ENCODE peak calls at places on chromosomes 3 and 15, in four cellular contexts. C is K562, Z is WTC11, V is HepG2. D is an unnamed sample.

GRCh38 chr3:162738778-162739177 is 1242.2 kb downstream of the OTOL1 start:
- DNase-seq in C (no peak), Z (no peak), V (no peak), D (no peak)

GRCh38 chr3:171257251-171258179 is 202.7 kb downstream of the TNIK start:
- DNase-seq in C (no peak), Z (no peak), V (no peak), D (peak; percentile 76)

GRCh38 chr3:172194702-172195392 is 155.5 kb downstream of the FNDC3B start:
- DNase-seq in C (no peak), Z (no peak), V (no peak), D (no peak)

GRCh38 chr15:100595964-100596363 is 6.0 kb downstream of the LINS1 start:
- DNase-seq in C (peak; percentile 15), Z (no peak), V (no peak), D (no peak)

GRCh38 chr3:122688996-122689395 is 8.4 kb downstream of the PARP14 start:
- DNase-seq in C (no peak), Z (no peak), V (no peak), D (no peak)

GRCh38 chr3:48232232-48232631 is 8.7 kb upstream of the ZNF589 start:
- DNase-seq in C (no peak), Z (no peak), V (no peak), D (no peak)

GRCh38 chr3:80097674-80098073 is 329.9 kb upstream of the ROBO1 start:
- DNase-seq in C (no peak), Z (no peak), V (no peak), D (no peak)

GRCh38 chr3:174495928-174496327 is 363.2 kb upstream of the NAALADL2 start:
- DNase-seq in C (no peak), Z (no peak), V (no peak), D (no peak)

GRCh38 chr15:38042707-38043445 is 108.4 kb downstream of the TMCO5A start:
- DNase-seq in C (no peak), Z (no peak), V (no peak), D (no peak)

GRCh38 chr15:85035980-85036379 is 54.3 kb downstream of the PDE8A start:
- DNase-seq in C (no peak), Z (no peak), V (no peak), D (no peak)

GRCh38 chr3:106049876-106050275 is 181.1 kb upstream of the CBLB start:
- DNase-seq in C (no peak), Z (no peak), V (no peak), D (no peak)

GRCh38 chr3:21835266-21835665 is 84.3 kb upstream of the ZNF385D start:
- DNase-seq in C (no peak), Z (no peak), V (no peak), D (no peak)

GRCh38 chr3:23071306-23071705 is 131.8 kb upstream of the UBE2E2 start:
- DNase-seq in C (no peak), Z (no peak), V (no peak), D (no peak)

GRCh38 chr3:9695322-9695721 is 8.3 kb upstream of the CPNE9 start:
- DNase-seq in C (no peak), Z (no peak), V (no peak), D (no peak)

GRCh38 chr3:98777801-98778220 is 14.7 kb downstream of the ST3GAL6 start:
- DNase-seq in C (no peak), Z (no peak), V (no peak), D (no peak)

GRCh38 chr3:24199775-24200247 is 254.7 kb downstream of the NR1D2 start:
- DNase-seq in C (no peak), Z (no peak), V (no peak), D (no peak)

GRCh38 chr3:43194490-43195115 is 88.7 kb upstream of the POMGNT2 start:
- DNase-seq in C (no peak), Z (no peak), V (no peak), D (no peak)

GRCh38 chr3:190458040-190458439 is 8.3 kb upstream of the TMEM207 start:
- DNase-seq in C (no peak), Z (no peak), V (no peak), D (no peak)

GRCh38 chr3:147424325-147424910 is 15.3 kb downstream of the ZIC1 start:
- DNase-seq in C (no peak), Z (peak; percentile 40), V (no peak), D (no peak)

GRCh38 chr3:72475258-72476138 is 372.7 kb downstream of the SHQ1 start:
- DNase-seq in C (no peak), Z (no peak), V (no peak), D (no peak)

GRCh38 chr3:16471897-16472296 is 41.6 kb downstream of the RFTN1 start:
- DNase-seq in C (no peak), Z (no peak), V (no peak), D (no peak)

GRCh38 chr3:126961791-126962461 is 21.0 kb upstream of the PLXNA1 start:
- DNase-seq in C (peak; percentile 13), Z (no peak), V (no peak), D (no peak)

GRCh38 chr3:102979202-102979601 is 544.4 kb downstream of the ZPLD1 start:
- DNase-seq in C (no peak), Z (no peak), V (no peak), D (no peak)

GRCh38 chr3:25603703-25604102 is 61.0 kb downstream of the TOP2B start:
- DNase-seq in C (no peak), Z (no peak), V (no peak), D (no peak)

GRCh38 chr15:99253381-99254090 is 2.3 kb downstream of the LRRC28 start:
- DNase-seq in C (no peak), Z (no peak), V (no peak), D (no peak)

GRCh38 chr3:54567949-54568348 is 359.9 kb downstream of the LRTM1 start:
- DNase-seq in C (no peak), Z (no peak), V (no peak), D (no peak)

GRCh38 chr3:161371441-161372320 is at the start of gene SPTSSB:
- DNase-seq in C (no peak), Z (peak; percentile 84), V (peak; percentile 42), D (no peak)

GRCh38 chr3:72044231-72044935 is 259.4 kb upstream of the PROK2 start:
- DNase-seq in C (peak; percentile 7), Z (no peak), V (no peak), D (no peak)

GRCh38 chr3:94285874-94286273 is 223.0 kb downstream of the NSUN3 start:
- DNase-seq in C (no peak), Z (no peak), V (no peak), D (no peak)

GRCh38 chr15:70375006-70375409 is 277.3 kb upstream of the TLE3 start:
- DNase-seq in C (no peak), Z (no peak), V (no peak), D (no peak)

GRCh38 chr3:192899540-192899982 is 18.1 kb downstream of the MB21D2 start:
- DNase-seq in C (no peak), Z (no peak), V (no peak), D (no peak)

GRCh38 chr15:50712018-50712417 is 25.4 kb upstream of the TRPM7 start:
- DNase-seq in C (no peak), Z (no peak), V (no peak), D (no peak)

GRCh38 chr3:37183375-37183831 is 9.0 kb upstream of the LRRFIP2 start:
- DNase-seq in C (no peak), Z (no peak), V (no peak), D (no peak)

GRCh38 chr3:168113848-168114247 is 18.1 kb upstream of the GOLIM4 start:
- DNase-seq in C (peak; percentile 12), Z (no peak), V (no peak), D (no peak)

GRCh38 chr3:52891615-52892081 is 5.7 kb downstream of the STIMATE start:
- DNase-seq in C (no peak), Z (no peak), V (peak; percentile 66), D (no peak)

GRCh38 chr3:13749063-13749764 is 130.7 kb downstream of the WNT7A start:
- DNase-seq in C (no peak), Z (no peak), V (no peak), D (no peak)

GRCh38 chr3:13747627-13748026 is 132.2 kb downstream of the WNT7A start:
- DNase-seq in C (no peak), Z (no peak), V (no peak), D (no peak)

GRCh38 chr3:13746385-13746784 is 133.5 kb downstream of the WNT7A start:
- DNase-seq in C (no peak), Z (no peak), V (no peak), D (no peak)

GRCh38 chr3:13748500-13748899 is 131.4 kb downstream of the WNT7A start:
- DNase-seq in C (no peak), Z (no peak), V (no peak), D (no peak)

GRCh38 chr3:13745636-13746035 is 134.2 kb downstream of the WNT7A start:
- DNase-seq in C (no peak), Z (no peak), V (no peak), D (no peak)
- TF ChIP-seq CREM in C (no peak), Z (no peak), V (no peak), D (no peak)

DNA sequence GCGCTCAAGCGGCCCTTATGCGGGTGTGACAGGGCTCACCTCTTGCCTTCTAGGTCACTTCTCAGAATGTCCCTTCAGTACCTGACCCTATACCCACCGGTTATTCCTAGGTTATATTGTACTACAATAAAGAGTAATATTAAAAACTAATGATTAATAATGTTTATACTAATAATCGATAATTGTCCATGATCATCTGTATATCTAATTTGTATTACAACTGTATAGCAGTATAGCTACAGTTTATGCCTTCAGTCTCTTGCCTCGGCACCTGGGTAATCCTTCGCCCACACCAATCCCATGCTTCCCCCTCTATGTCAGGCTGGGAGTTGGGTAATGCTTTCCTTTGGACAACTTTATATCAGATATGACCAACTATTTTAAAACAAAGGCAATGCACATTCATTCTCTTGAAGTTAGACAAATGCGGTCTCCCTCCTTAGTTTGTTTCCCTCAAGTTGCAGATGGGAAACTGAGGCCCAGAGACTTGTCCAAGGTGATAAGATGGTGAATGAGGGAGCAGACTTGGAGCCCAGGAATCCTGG is 3.4 kb downstream of the FAH start:
- DNase-seq in C (peak; percentile 5), Z (no peak), V (no peak), D (no peak)
- TF ChIP-seq CREM in C (no peak), Z (no peak), V (no peak), D (no peak)

DNA sequence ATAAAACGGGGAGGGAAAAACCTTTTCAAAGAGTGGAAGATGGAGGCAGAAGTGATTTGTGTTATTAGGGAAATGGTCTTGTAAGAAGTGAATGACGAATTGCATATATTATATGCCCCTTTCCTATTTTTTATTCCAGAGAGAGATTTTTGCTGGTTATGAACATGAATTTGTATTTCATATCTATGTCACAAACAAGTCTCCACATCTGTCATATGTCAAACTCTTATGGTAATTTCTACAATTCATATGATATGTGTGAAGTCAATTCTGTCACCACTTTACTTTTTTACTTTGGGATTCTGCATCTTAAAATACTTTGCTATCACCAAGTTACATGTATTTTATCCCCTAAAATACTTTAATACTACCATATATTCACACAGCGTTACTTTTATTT is 594.2 kb upstream of the ARPP21 start:
- DNase-seq in C (no peak), Z (no peak), V (no peak), D (no peak)
- TF ChIP-seq CREM in C (no peak), Z (no peak), V (no peak), D (no peak)

DNA sequence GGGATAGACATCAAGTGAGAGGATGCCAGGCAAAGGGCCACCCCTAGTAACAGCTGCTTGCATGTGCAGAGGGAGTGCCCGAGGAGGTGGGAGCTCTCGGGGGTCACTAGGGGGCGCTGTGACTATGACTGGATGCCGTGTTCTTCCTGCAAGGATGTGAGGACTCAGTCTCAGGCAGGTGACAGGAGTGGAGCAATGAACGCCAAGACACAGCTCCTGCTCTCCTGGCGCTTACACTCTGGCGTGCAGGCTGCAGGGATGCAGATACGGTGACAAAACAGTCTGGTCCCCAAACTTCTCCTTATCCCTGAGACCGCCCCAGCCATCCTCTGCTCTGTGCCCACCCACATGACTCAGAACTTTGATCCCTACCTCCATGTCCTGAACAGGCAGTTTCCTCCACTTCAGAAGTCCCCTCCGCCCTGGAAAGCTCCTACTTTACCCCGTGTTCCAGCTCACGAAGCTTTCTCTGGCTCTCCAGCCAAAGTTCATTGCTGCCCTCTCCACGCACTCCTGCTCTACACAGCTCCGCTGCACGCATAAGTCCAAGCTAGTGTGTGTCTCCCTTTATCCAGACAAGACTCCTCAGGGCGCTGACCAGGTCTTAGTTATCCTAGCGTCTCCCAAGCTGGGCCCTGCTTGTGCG is 14.7 kb downstream of the RHOV start:
- DNase-seq in C (peak; percentile 83), Z (peak; percentile 94), V (peak; percentile 69), D (no peak)
- TF ChIP-seq CREM in C (peak; percentile 60), Z (no peak), V (no peak), D (no peak)